ENCODE peak calls at places on chromosomes 7 and 10, in seven cellular contexts. T is stimulated activated CD4-positive, alpha-beta T cell treated with anti-CD3 and anti-CD28 coated beads, Interleukin-1b, Interleukin-23, amount 100 ng/mL, for 24 hours; X is occipital lobe; K is ELF-1; L is naive B cell; O is HEK293T; R is NCI-H774. E is an unnamed sample.

GRCh38 chr7:135291809-135292253 is 58.2 kb downstream of the STRA8 start:
- DNase-seq in O (no peak), R (peak), X (no peak), K (no peak), T (no peak), L (peak), E (no peak)

GRCh38 chr10:103966671-103967432 is at the start of gene SLK:
- DNase-seq in K (peak), T (peak), R (peak), O (peak), L (peak), X (peak), E (peak)

GRCh38 chr7:33261585-33261984 is 132.2 kb downstream of the BBS9 start:
- DNase-seq in T (no peak), R (no peak), L (no peak), K (no peak), O (no peak), X (no peak), E (no peak)

GRCh38 chr7:66167773-66168367 is 37.3 kb upstream of the TPST1 start:
- DNase-seq in R (peak), T (no peak), X (no peak), K (no peak), L (no peak), O (no peak), E (no peak)

GRCh38 chr7:151539055-151539714 is 19.5 kb upstream of the RHEB start:
- DNase-seq in X (peak), T (no peak), L (no peak), R (peak), K (peak), O (no peak), E (no peak)

GRCh38 chr10:15370741-15371701 is at the start of gene FAM171A1:
- DNase-seq in R (peak), K (peak), O (peak), L (peak), X (peak), T (peak), E (peak)

GRCh38 chr10:102413053-102413705 is 5.4 kb downstream of the PSD start:
- DNase-seq in L (no peak), O (no peak), K (peak), R (peak), X (peak), T (no peak), E (no peak)

GRCh38 chr7:25515876-25516275 is 287.6 kb upstream of the NPVF start:
- DNase-seq in O (peak), X (no peak), R (no peak), T (no peak), K (no peak), L (no peak), E (no peak)

GRCh38 chr10:29617880-29618340 is 16.9 kb downstream of the SVIL start:
- DNase-seq in X (no peak), R (no peak), L (no peak), O (no peak), K (no peak), T (no peak), E (no peak)

GRCh38 chr10:121300723-121301122 is 297.5 kb downstream of the FGFR2 start:
- DNase-seq in K (no peak), R (no peak), T (no peak), L (no peak), O (no peak), X (no peak), E (no peak)